ENCODE peak calls at places on chromosomes 11 and 22, in eight cellular contexts. G is substantia nigra, H is Karpas-422, X is glutamatergic neuron, B is GM23338, D is AG09319, P is Ammon's horn, O is lower lobe of right lung. C is an unnamed sample.

GRCh38 chr11:118012083-118012669 is 26.0 kb downstream of the IL10RA start:
- DNase-seq in G (no peak), H (peak), X (peak), B (no peak), D (no peak), P (peak), O (peak), C (no peak)

GRCh38 chr11:57585301-57585700 is 12.2 kb upstream of the SERPING1 start:
- DNase-seq in G (no peak), H (no peak), X (no peak), B (no peak), D (no peak), P (no peak), O (no peak), C (no peak)

GRCh38 chr11:86408845-86409244 is 34.2 kb downstream of the CCDC81 start:
- DNase-seq in G (no peak), H (no peak), X (no peak), B (no peak), D (no peak), P (no peak), O (no peak), C (no peak)

GRCh38 chr22:24550902-24551229 is 4.1 kb downstream of the GUCD1 start:
- DNase-seq in G (no peak), H (no peak), X (no peak), B (no peak), D (no peak), P (no peak), O (no peak), C (no peak)

GRCh38 chr22:45564349-45565030 is 61.8 kb downstream of the FBLN1 start:
- DNase-seq in G (no peak), H (no peak), X (no peak), B (no peak), D (no peak), P (no peak), O (no peak), C (no peak)

GRCh38 chr22:30004101-30004500 is 76.2 kb upstream of the HORMAD2 start:
- DNase-seq in G (no peak), H (no peak), X (no peak), B (no peak), D (no peak), P (no peak), O (no peak), C (no peak)

GRCh38 chr11:78020248-78020647 is 2.8 kb downstream of the KCTD14 start:
- DNase-seq in G (no peak), H (no peak), X (no peak), B (peak), D (no peak), P (no peak), O (no peak), C (no peak)

GRCh38 chr11:69640260-69640994 is 529 bp upstream of the CCND1 start:
- DNase-seq in G (no peak), H (peak), X (peak), B (peak), D (no peak), P (peak), O (no peak), C (no peak)

GRCh38 chr22:45216133-45217003 is 24.3 kb downstream of the KIAA0930 start:
- DNase-seq in G (no peak), H (no peak), X (no peak), B (peak), D (no peak), P (no peak), O (peak), C (peak)

GRCh38 chr22:37607010-37607911 is 1.4 kb upstream of the GGA1 start:
- DNase-seq in G (peak), H (peak), X (peak), B (peak), D (no peak), P (peak), O (peak), C (peak)

GRCh38 chr11:125317416-125317815 is 152.9 kb downstream of the PKNOX2 start:
- DNase-seq in G (no peak), H (no peak), X (no peak), B (no peak), D (no peak), P (no peak), O (no peak), C (no peak)

GRCh38 chr11:114209343-114209742 is 86.9 kb upstream of the NNMT start:
- DNase-seq in G (no peak), H (no peak), X (no peak), B (no peak), D (no peak), P (no peak), O (no peak), C (no peak)

GRCh38 chr11:12123177-12123576 is 12.8 kb downstream of the MICAL2 start:
- DNase-seq in G (no peak), H (no peak), X (no peak), B (no peak), D (no peak), P (no peak), O (no peak), C (no peak)

GRCh38 chr11:107830915-107831540 is 27.6 kb downstream of the SLC35F2 start:
- DNase-seq in G (no peak), H (no peak), X (no peak), B (no peak), D (no peak), P (no peak), O (no peak), C (no peak)

GRCh38 chr11:36719708-36720107 is 121.7 kb upstream of the RAG2 start:
- DNase-seq in G (no peak), H (no peak), X (no peak), B (no peak), D (no peak), P (no peak), O (no peak), C (no peak)

GRCh38 chr11:96218901-96219300 is 124.1 kb downstream of the MAML2 start:
- DNase-seq in G (no peak), H (no peak), X (peak), B (no peak), D (no peak), P (no peak), O (no peak), C (no peak)

GRCh38 chr11:42407379-42407778 is 904.4 kb upstream of the API5 start:
- DNase-seq in G (no peak), H (peak), X (peak), B (peak), D (no peak), P (peak), O (no peak), C (peak)

GRCh38 chr11:69934861-69935494 is 115.8 kb upstream of the FGF3 start:
- DNase-seq in G (no peak), H (no peak), X (peak), B (peak), D (no peak), P (no peak), O (no peak), C (no peak)

GRCh38 chr11:119829407-119829806 is 100.4 kb upstream of the NECTIN1 start:
- DNase-seq in G (no peak), H (no peak), X (peak), B (no peak), D (no peak), P (no peak), O (no peak), C (no peak)

GRCh38 chr11:73971175-73971719 is 11.4 kb downstream of the UCP2 start:
- DNase-seq in G (no peak), H (peak), X (no peak), B (no peak), D (no peak), P (no peak), O (no peak), C (no peak)

GRCh38 chr22:20180245-20180630 is 29.4 kb upstream of the CCDC188 start:
- DNase-seq in G (no peak), H (no peak), X (peak), B (peak), D (no peak), P (no peak), O (no peak), C (peak)

GRCh38 chr11:115407496-115407895 is 96.7 kb downstream of the CADM1 start:
- DNase-seq in G (no peak), H (no peak), X (no peak), B (no peak), D (no peak), P (no peak), O (no peak), C (no peak)

GRCh38 chr11:45934580-45935318 is 12.3 kb downstream of the LARGE2 start:
- DNase-seq in G (no peak), H (no peak), X (no peak), B (no peak), D (no peak), P (no peak), O (no peak), C (no peak)

GRCh38 chr22:39706406-39707150 is 136.0 kb downstream of the CACNA1I start:
- DNase-seq in G (no peak), H (no peak), X (no peak), B (peak), D (no peak), P (no peak), O (no peak), C (peak)

GRCh38 chr11:98793276-98793675 is 227.5 kb upstream of the CNTN5 start:
- DNase-seq in G (no peak), H (no peak), X (no peak), B (no peak), D (no peak), P (no peak), O (no peak), C (no peak)

GRCh38 chr22:24810043-24810749 is 4.2 kb downstream of the SGSM1 start:
- DNase-seq in G (peak), H (no peak), X (no peak), B (peak), D (no peak), P (peak), O (no peak), C (peak)

GRCh38 chr11:105137286-105137685 is 2.3 kb downstream of the CARD18 start:
- DNase-seq in G (no peak), H (no peak), X (no peak), B (no peak), D (no peak), P (no peak), O (no peak), C (no peak)

GRCh38 chr11:100734743-100735527 is 47.8 kb downstream of the ARHGAP42 start:
- DNase-seq in G (no peak), H (no peak), X (no peak), B (no peak), D (no peak), P (no peak), O (no peak), C (no peak)

GRCh38 chr11:8328848-8329330 is 65.2 kb upstream of the LMO1 start:
- DNase-seq in G (peak), H (peak), X (peak), B (peak), D (no peak), P (peak), O (peak), C (peak)

GRCh38 chr11:33735426-33736147 is 636 bp downstream of the CD59 start:
- DNase-seq in G (no peak), H (peak), X (peak), B (peak), D (no peak), P (no peak), O (peak), C (peak)

GRCh38 chr11:61472868-61473267 is 35.7 kb upstream of the LRRC10B start:
- DNase-seq in G (no peak), H (no peak), X (no peak), B (no peak), D (no peak), P (peak), O (no peak), C (no peak)

GRCh38 chr11:128291835-128292234 is 295.5 kb downstream of the ETS1 start:
- DNase-seq in G (no peak), H (peak), X (no peak), B (no peak), D (no peak), P (no peak), O (no peak), C (no peak)